ENCODE peak calls at places on chromosome 2, in ten cellular contexts. C is AG04450, M is thyroid gland, K is SK-N-SH, G is lower lobe of right lung, V is MM.1S, A is WTC11, P is coronary artery, Q is RWPE2, T is RWPE1. E is an unnamed sample.

GRCh38 chr2:235921508-235922260 is 246.5 kb downstream of the GBX2 start:
- DNase-seq in C (no peak), M (no peak), K (no peak), G (no peak), V (no peak), A (no peak), P (no peak), Q (no peak), T (no peak), E (no peak)

GRCh38 chr2:71005271-71006202 is 10.9 kb upstream of the TEX261 start:
- DNase-seq in C (no peak), M (no peak), K (no peak), G (no peak), V (no peak), A (no peak), P (no peak), Q (no peak), T (no peak), E (no peak)

GRCh38 chr2:151862688-151863087 is 34.5 kb upstream of the ARL5A start:
- DNase-seq in C (no peak), M (peak), K (no peak), G (no peak), V (no peak), A (no peak), P (no peak), Q (no peak), T (no peak), E (no peak)

GRCh38 chr2:6977095-6977777 is 60.0 kb downstream of the RNF144A start:
- DNase-seq in C (no peak), M (peak), K (no peak), G (no peak), V (no peak), A (no peak), P (no peak), Q (no peak), T (peak), E (no peak)

GRCh38 chr2:83823238-83823637 is 635.8 kb downstream of the SUCLG1 start:
- DNase-seq in C (no peak), M (no peak), K (no peak), G (no peak), V (no peak), A (no peak), P (no peak), Q (no peak), T (no peak), E (no peak)

GRCh38 chr2:215660687-215661086 is 224.8 kb upstream of the FN1 start:
- DNase-seq in C (peak), M (peak), K (no peak), G (no peak), V (no peak), A (no peak), P (no peak), Q (no peak), T (no peak), E (no peak)

GRCh38 chr2:219131327-219131726 is 29.3 kb downstream of the NHEJ1 start:
- DNase-seq in C (no peak), M (no peak), K (no peak), G (no peak), V (no peak), A (no peak), P (no peak), Q (no peak), T (no peak), E (no peak)

GRCh38 chr2:109009920-109010610 is 21.0 kb upstream of the EDAR start:
- DNase-seq in C (no peak), M (no peak), K (no peak), G (no peak), V (no peak), A (no peak), P (no peak), Q (no peak), T (peak), E (no peak)

GRCh38 chr2:137910641-137911040 is 53.6 kb upstream of the HNMT start:
- DNase-seq in C (no peak), M (no peak), K (no peak), G (no peak), V (peak), A (no peak), P (no peak), Q (no peak), T (peak), E (no peak)

GRCh38 chr2:28434600-28434989 is 41.9 kb downstream of the FOSL2 start:
- DNase-seq in C (no peak), M (no peak), K (no peak), G (no peak), V (no peak), A (no peak), P (no peak), Q (no peak), T (no peak), E (peak)

GRCh38 chr2:72112981-72113846 is 34.4 kb downstream of the CYP26B1 start:
- DNase-seq in C (no peak), M (no peak), K (no peak), G (no peak), V (no peak), A (no peak), P (peak), Q (peak), T (no peak), E (no peak)

GRCh38 chr2:238376884-238377391 is 49.8 kb upstream of the ASB1 start:
- DNase-seq in C (no peak), M (no peak), K (no peak), G (no peak), V (no peak), A (no peak), P (no peak), Q (no peak), T (no peak), E (no peak)

GRCh38 chr2:215751911-215752272 is 261.5 kb downstream of the MREG start:
- DNase-seq in C (no peak), M (no peak), K (no peak), G (no peak), V (no peak), A (no peak), P (no peak), Q (no peak), T (no peak), E (no peak)

GRCh38 chr2:3399829-3400228 is 20.3 kb downstream of the TRAPPC12 start:
- DNase-seq in C (no peak), M (no peak), K (peak), G (no peak), V (no peak), A (no peak), P (no peak), Q (no peak), T (no peak), E (no peak)

GRCh38 chr2:54331095-54331835 is 75.2 kb upstream of the TSPYL6 start:
- DNase-seq in C (no peak), M (peak), K (peak), G (no peak), V (peak), A (no peak), P (no peak), Q (no peak), T (no peak), E (no peak)

GRCh38 chr2:203535784-203536590 is 886 bp upstream of the RAPH1 start:
- DNase-seq in C (no peak), M (no peak), K (no peak), G (no peak), V (no peak), A (no peak), P (no peak), Q (no peak), T (no peak), E (no peak)

GRCh38 chr2:43438858-43439655 is 156.8 kb downstream of the THADA start:
- DNase-seq in C (no peak), M (no peak), K (no peak), G (no peak), V (peak), A (no peak), P (no peak), Q (no peak), T (no peak), E (no peak)

GRCh38 chr2:98803747-98804650 is 73.1 kb upstream of the MGAT4A start:
- DNase-seq in C (no peak), M (no peak), K (no peak), G (no peak), V (no peak), A (no peak), P (no peak), Q (no peak), T (no peak), E (peak)

GRCh38 chr2:25912851-25913695 is 34.8 kb upstream of the ASXL2 start:
- DNase-seq in C (no peak), M (no peak), K (peak), G (no peak), V (no peak), A (peak), P (no peak), Q (no peak), T (no peak), E (no peak)

GRCh38 chr2:16487686-16488085 is 177.9 kb downstream of the CYRIA start:
- DNase-seq in C (no peak), M (peak), K (peak), G (no peak), V (peak), A (no peak), P (no peak), Q (no peak), T (peak), E (peak)
- TF ChIP-seq CTCF in C (no peak), M (peak), K (no peak), G (peak), V (peak), A (no peak), P (no peak), Q (peak), T (peak), E (peak)

GRCh38 chr2:117917223-117917917 is 96.5 kb downstream of the CCDC93 start:
- DNase-seq in C (no peak), M (no peak), K (no peak), G (no peak), V (no peak), A (no peak), P (no peak), Q (no peak), T (no peak), E (no peak)
- TF ChIP-seq CTCF in C (peak), M (peak), K (peak), G (no peak), V (no peak), A (no peak), P (no peak), Q (no peak), T (no peak), E (no peak)

DNA sequence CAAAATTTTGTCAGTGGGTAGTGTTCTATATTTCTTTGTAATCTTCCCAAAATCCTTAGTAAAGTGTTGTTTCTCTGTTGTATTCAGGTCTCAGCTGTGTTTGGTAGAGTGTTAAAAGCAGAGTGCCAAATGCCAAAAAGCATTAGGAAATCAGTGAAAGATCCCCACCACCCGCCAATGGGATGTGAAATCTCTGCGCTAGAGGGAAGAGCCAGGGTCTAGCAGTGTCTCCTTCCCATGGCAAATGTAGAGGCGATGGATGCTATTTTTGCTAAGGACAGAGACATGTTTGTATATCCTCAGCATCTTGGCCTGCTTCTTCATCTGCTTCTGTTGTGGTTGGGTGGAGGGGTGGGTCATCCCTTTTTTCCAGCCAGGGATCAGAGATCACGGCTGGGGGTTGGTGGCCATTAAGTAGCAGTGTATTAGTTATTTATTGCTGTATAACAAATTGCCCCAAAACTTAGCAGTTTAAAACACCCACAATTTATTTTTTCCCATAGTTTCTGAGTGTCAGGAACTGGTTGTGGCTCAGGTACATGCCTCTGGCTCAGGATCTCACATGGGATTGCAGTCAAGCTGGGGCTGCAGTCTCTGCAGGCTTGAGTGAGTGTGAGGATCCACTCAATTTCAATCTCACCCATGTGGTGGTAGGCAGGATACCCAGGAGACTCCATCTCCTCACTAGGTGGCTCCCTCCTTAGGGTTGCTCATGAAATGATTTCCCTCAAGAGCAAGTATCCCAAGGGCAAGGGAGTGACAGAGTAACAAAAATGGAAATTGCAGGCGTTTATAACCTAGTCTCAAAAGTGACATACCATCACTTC is 212.0 kb downstream of the MYCN start:
- DNase-seq in C (no peak), M (no peak), K (no peak), G (no peak), V (no peak), A (no peak), P (peak), Q (no peak), T (no peak), E (no peak)
- TF ChIP-seq CTCF in C (no peak), M (no peak), K (no peak), G (no peak), V (no peak), A (no peak), P (no peak), Q (no peak), T (no peak), E (no peak)

GRCh38 chr2:88919087-88919738 is 227.7 kb downstream of the RPIA start:
- DNase-seq in C (no peak), M (peak), K (peak), G (no peak), V (peak), A (no peak), P (no peak), Q (no peak), T (peak), E (peak)
- TF ChIP-seq CTCF in C (peak), M (peak), K (peak), G (peak), V (peak), A (no peak), P (peak), Q (peak), T (peak), E (peak)

GRCh38 chr2:86336350-86337234 is 834 bp downstream of the REEP1 start:
- DNase-seq in C (no peak), M (peak), K (no peak), G (no peak), V (no peak), A (peak), P (no peak), Q (no peak), T (no peak), E (peak)
- TF ChIP-seq CTCF in C (no peak), M (no peak), K (no peak), G (no peak), V (no peak), A (no peak), P (no peak), Q (no peak), T (no peak), E (no peak)

GRCh38 chr2:187869195-187869594 is 315.0 kb upstream of the TFPI start:
- DNase-seq in C (no peak), M (no peak), K (no peak), G (no peak), V (peak), A (no peak), P (no peak), Q (no peak), T (no peak), E (no peak)

GRCh38 chr2:187867165-187867564 is 312.9 kb upstream of the TFPI start:
- DNase-seq in C (no peak), M (no peak), K (no peak), G (no peak), V (no peak), A (no peak), P (peak), Q (no peak), T (no peak), E (no peak)

GRCh38 chr2:187862715-187863114 is 308.5 kb upstream of the TFPI start:
- DNase-seq in C (no peak), M (no peak), K (no peak), G (no peak), V (no peak), A (no peak), P (no peak), Q (no peak), T (no peak), E (no peak)

GRCh38 chr2:187865025-187865424 is 310.8 kb upstream of the TFPI start:
- DNase-seq in C (no peak), M (no peak), K (no peak), G (no peak), V (no peak), A (no peak), P (no peak), Q (no peak), T (no peak), E (no peak)
- TF ChIP-seq CTCF in C (no peak), M (no peak), K (no peak), G (no peak), V (no peak), A (no peak), P (no peak), Q (no peak), T (no peak), E (no peak)

GRCh38 chr2:17373736-17374135 is 144.5 kb downstream of the RAD51AP2 start:
- DNase-seq in C (peak), M (no peak), K (no peak), G (no peak), V (peak), A (no peak), P (no peak), Q (no peak), T (no peak), E (no peak)

GRCh38 chr2:17380003-17380402 is 138.2 kb downstream of the RAD51AP2 start:
- DNase-seq in C (no peak), M (no peak), K (no peak), G (no peak), V (no peak), A (no peak), P (no peak), Q (no peak), T (no peak), E (no peak)

GRCh38 chr2:17373041-17373440 is 145.2 kb downstream of the RAD51AP2 start:
- DNase-seq in C (no peak), M (no peak), K (no peak), G (no peak), V (no peak), A (no peak), P (no peak), Q (no peak), T (no peak), E (no peak)

GRCh38 chr2:17375262-17375661 is 143.0 kb downstream of the RAD51AP2 start:
- DNase-seq in C (no peak), M (no peak), K (no peak), G (no peak), V (peak), A (no peak), P (no peak), Q (no peak), T (no peak), E (no peak)
- TF ChIP-seq CTCF in C (no peak), M (no peak), K (no peak), G (no peak), V (peak), A (no peak), P (no peak), Q (no peak), T (no peak), E (no peak)

DNA sequence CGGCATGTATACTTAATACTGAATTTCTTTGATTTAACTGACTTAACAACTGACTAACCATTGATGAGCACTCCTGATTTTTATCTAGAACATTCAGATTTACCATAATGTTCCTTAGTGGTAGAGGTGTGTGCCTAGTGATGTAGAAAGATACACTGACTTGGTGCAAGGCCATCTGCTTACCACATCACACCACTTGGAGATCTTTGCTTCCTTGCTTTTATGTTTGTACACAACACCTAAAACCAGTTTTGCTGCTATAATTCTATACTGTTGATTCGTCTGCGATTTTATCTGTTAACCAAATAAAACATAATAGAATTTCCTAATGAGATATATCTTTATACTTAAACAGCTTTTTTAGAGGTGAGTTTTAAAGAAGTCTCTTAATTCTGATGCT is 3.9 kb upstream of the FARP2 start:
- DNase-seq in C (no peak), M (no peak), K (no peak), G (no peak), V (no peak), A (no peak), P (no peak), Q (no peak), T (no peak), E (no peak)
- TF ChIP-seq CTCF in C (no peak), M (no peak), K (no peak), G (no peak), V (no peak), A (no peak), P (no peak), Q (no peak), T (no peak), E (no peak)

E was measured in Calu3.